ENCODE peak calls at places on chromosomes 12 and 14, in nine cellular contexts. D, C, Y, Q, L, A, P, O and J are unnamed samples.

GRCh38 chr14:22715186-22715812 is 51.2 kb upstream of the OXA1L start:
- DNase-seq in D (no peak), C (no peak), Y (no peak), Q (no peak), L (no peak), A (no peak), P (no peak), O (no peak), J (no peak)

GRCh38 chr12:34396006-34396860 is 373.9 kb downstream of the ALG10 start:
- DNase-seq in D (peak; percentile 20), C (no peak), Y (no peak), Q (peak; percentile 38), L (no peak), A (no peak), P (no peak), O (no peak), J (no peak)

GRCh38 chr14:61524211-61524806 is 171.0 kb upstream of the HIF1A start:
- DNase-seq in D (no peak), C (peak; percentile 66), Y (no peak), Q (no peak), L (peak; percentile 79), A (no peak), P (peak; percentile 87), O (peak; percentile 81), J (peak; percentile 86)

GRCh38 chr12:6532927-6533652 is 1.2 kb upstream of the GAPDH start:
- DNase-seq in D (no peak), C (peak; percentile 82), Y (peak; percentile 66), Q (peak; percentile 92), L (peak; percentile 61), A (peak; percentile 43), P (peak; percentile 67), O (peak; percentile 75), J (peak; percentile 53)

GRCh38 chr12:19021240-19021639 is 108.3 kb upstream of the PLEKHA5 start:
- DNase-seq in D (no peak), C (no peak), Y (no peak), Q (no peak), L (no peak), A (no peak), P (no peak), O (no peak), J (no peak)

GRCh38 chr12:124109760-124110159 is 136.7 kb downstream of the ZNF664 start:
- DNase-seq in D (no peak), C (peak; percentile 2), Y (peak; percentile 71), Q (no peak), L (no peak), A (peak; percentile 22), P (peak; percentile 31), O (no peak), J (peak; percentile 20)

GRCh38 chr12:45334396-45334795 is 118.5 kb downstream of the ANO6 start:
- DNase-seq in D (no peak), C (no peak), Y (no peak), Q (no peak), L (no peak), A (no peak), P (no peak), O (no peak), J (no peak)

GRCh38 chr12:120687570-120688289 is 781 bp downstream of the MLEC start:
- DNase-seq in D (peak; percentile 59), C (no peak), Y (no peak), Q (no peak), L (peak; percentile 34), A (no peak), P (no peak), O (no peak), J (peak; percentile 29)

DNA sequence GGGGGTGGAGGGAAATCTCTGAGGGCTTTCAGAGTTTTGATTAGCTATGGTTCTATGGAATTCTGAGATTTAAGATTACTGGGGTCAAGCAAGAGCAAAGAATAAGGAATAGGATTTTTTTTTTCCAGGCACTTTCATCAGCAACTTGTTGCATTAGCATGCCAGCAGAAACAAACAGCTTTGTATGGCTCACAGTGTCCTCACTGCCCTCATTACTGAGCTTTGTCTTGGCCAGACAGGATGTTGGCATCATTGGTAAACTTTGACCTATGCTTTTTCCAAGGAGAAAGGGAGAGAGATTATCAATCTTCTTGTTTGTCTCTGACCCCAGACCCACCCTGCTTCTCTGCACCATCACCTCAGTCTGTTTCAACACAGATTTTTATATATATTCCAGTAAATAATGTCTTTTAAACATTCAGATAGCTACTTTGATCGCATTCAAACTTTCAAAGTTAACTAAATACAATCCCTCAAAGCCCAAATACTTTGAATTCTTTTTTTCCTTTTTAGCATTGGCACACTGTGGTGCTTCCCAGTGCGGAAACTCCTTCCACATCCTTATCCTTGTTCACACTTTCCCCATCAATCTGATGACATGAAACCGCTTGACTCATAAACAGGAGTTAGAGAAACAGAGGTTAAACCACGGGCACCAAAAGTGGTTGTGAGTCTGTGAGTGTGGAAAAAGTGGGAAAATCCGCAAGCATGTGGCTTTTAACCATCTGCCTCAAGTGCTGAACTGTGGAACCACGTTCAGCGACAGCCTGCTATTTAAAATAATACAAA is 282.2 kb upstream of the FAR2 start:
- DNase-seq in D (no peak), C (no peak), Y (no peak), Q (no peak), L (no peak), A (no peak), P (no peak), O (peak; percentile 15), J (no peak)
- TF ChIP-seq CTCF in D (no peak), C (no peak), Y (no peak), Q (no peak), L (no peak), A (no peak), P (no peak), O (no peak), J (no peak)

DNA sequence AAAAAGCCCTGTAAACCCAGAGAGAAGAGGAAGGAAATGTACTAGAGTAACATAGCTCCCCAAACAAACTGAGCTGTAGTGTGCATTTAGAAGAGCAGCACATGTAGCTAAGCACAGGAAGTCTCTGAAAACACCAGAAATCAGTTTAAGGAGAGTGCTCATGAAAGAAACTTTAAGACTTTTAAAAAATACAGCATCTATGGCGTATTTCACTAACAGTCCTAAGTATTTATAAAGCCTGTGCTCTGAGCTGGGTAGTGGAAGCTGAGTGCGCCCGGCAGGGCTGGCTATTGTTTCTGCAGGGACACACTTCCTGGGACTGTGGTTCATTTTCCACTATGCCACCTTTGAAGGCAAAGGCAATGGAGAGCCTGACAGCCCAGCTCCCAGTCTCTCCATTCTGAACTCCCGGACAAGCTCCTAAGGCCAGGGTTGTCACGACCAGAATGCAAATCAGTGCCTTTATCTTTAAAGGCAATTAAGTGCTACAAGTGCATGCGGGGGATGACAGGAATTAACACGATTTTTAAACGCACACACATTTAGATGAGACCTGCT is 45.4 kb downstream of the NIN start:
- DNase-seq in D (no peak), C (no peak), Y (no peak), Q (no peak), L (no peak), A (no peak), P (no peak), O (no peak), J (no peak)
- H3K4me3 ChIP-seq in D (no peak overlapping the region), C (no peak overlapping the region), Y (no peak overlapping the region), Q (no peak overlapping the region), L (no peak overlapping the region), A (no peak overlapping the region), P (no peak overlapping the region), O (no peak overlapping the region), J (no peak overlapping the region)

GRCh38 chr12:113888435-113888834 is 77.7 kb downstream of the RBM19 start:
- DNase-seq in D (no peak), C (no peak), Y (no peak), Q (no peak), L (no peak), A (no peak), P (no peak), O (no peak), J (no peak)

GRCh38 chr12:113887906-113888305 is 78.2 kb downstream of the RBM19 start:
- DNase-seq in D (no peak), C (no peak), Y (no peak), Q (no peak), L (no peak), A (no peak), P (no peak), O (no peak), J (no peak)

GRCh38 chr12:113889806-113890581 is 76.1 kb downstream of the RBM19 start:
- DNase-seq in D (no peak), C (no peak), Y (no peak), Q (no peak), L (no peak), A (no peak), P (no peak), O (peak; percentile 23), J (no peak)

GRCh38 chr12:113891167-113891692 is 74.9 kb downstream of the RBM19 start:
- DNase-seq in D (no peak), C (no peak), Y (no peak), Q (no peak), L (no peak), A (no peak), P (no peak), O (no peak), J (no peak)

DNA sequence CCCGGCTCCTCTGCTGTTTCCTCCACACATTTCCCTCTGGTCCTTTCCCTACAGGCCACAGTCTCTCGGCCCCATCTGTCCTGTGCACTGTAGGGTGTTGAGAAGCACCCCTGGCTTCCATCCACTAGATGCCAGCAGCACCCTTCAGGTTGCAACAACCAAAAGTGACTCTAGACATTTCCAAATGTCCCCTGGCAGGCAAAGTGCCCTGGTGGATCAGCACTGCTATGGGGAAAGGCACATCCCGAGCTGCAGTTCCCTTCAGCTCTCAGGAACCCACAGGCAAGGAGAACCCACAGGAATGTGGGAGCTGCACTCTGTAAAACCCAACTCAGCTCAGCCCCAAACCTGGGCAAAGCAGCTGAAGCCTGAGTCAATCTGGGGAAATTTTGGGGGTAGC is 77.0 kb downstream of the RBM19 start:
- DNase-seq in D (no peak), C (peak; percentile 32), Y (no peak), Q (no peak), L (no peak), A (no peak), P (no peak), O (peak; percentile 28), J (peak; percentile 1)
- TF ChIP-seq CTCF in D (no peak), C (peak; percentile 17), Y (no peak), Q (no peak), L (no peak), A (no peak), P (no peak), O (peak; percentile 1), J (no peak)

GRCh38 chr14:104171948-104172347 is 33.6 kb downstream of the KIF26A start:
- DNase-seq in D (no peak), C (no peak), Y (no peak), Q (no peak), L (peak; percentile 44), A (no peak), P (no peak), O (no peak), J (no peak)

GRCh38 chr14:104172880-104173279 is 34.5 kb downstream of the KIF26A start:
- DNase-seq in D (no peak), C (no peak), Y (no peak), Q (no peak), L (no peak), A (no peak), P (no peak), O (no peak), J (no peak)

GRCh38 chr14:104169765-104170113 is 31.4 kb downstream of the KIF26A start:
- DNase-seq in D (no peak), C (no peak), Y (no peak), Q (no peak), L (no peak), A (no peak), P (no peak), O (no peak), J (no peak)

GRCh38 chr14:104172349-104172748 is 34.0 kb downstream of the KIF26A start:
- DNase-seq in D (no peak), C (no peak), Y (no peak), Q (no peak), L (no peak), A (no peak), P (no peak), O (no peak), J (no peak)

DNA sequence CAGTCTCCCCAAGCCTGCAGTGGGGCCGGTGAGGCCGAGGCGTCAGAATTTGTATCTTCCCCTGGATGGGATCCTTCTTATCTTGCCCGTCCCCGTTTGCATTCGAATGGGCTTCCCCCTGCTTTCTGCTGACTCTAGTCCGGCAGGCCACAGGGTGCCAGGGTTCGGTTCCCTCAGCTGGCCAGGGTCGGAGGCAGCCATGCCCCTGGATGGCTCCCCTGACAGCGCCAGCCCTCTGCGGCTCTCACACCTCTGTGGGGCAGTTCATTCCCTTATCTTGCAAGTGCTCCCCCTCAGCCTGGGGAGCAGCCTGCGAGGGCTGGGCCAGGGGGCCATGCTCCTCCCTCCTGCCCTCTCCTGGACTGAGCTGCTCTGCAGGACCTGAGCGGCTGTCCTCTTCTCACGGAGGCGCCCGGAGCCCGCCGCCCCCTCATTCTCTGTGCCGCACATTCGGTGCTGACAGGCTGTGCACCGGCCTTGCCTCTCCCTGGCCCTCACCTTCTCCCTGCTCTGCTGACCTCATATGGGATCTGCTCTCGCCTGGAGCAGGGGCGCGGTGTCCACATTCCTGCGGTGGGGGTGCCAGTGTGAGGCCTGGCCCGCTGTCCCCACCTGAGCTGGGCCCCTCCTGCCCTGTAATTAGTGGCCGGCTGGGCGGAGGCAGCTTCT is 32.8 kb downstream of the KIF26A start:
- DNase-seq in D (peak; percentile 62), C (no peak), Y (no peak), Q (peak; percentile 92), L (peak; percentile 67), A (no peak), P (no peak), O (no peak), J (no peak)
- H3K4me3 ChIP-seq in D (peak overlapping the region; percentile 21), C (no peak overlapping the region), Y (no peak overlapping the region), Q (peak overlapping the region; percentile 32), L (no peak overlapping the region), A (no peak overlapping the region), P (no peak overlapping the region), O (no peak overlapping the region), J (no peak overlapping the region)